ENCODE peak calls at places on chromosomes 7 and 10, in five cellular contexts. I is stomach, F is esophagus squamous epithelium, O is heart left ventricle, N is esophagus muscularis mucosa. D is an unnamed sample. For H3K4me1, the result is how much of the 10 kb centered on the place peaks cover.

GRCh38 chr10:97765201-97765600 is 6.6 kb downstream of the SFRP5 start:
- DNase-seq in O (no peak), N (no peak), I (no peak), F (no peak), D (no peak)

GRCh38 chr7:115087437-115087836 is 165.5 kb downstream of the MDFIC start:
- DNase-seq in I (no peak), N (no peak), F (no peak), O (peak), D (no peak)

GRCh38 chr7:121831320-121831719 is 41.6 kb upstream of the PTPRZ1 start:
- DNase-seq in O (no peak), I (no peak), F (no peak), N (no peak), D (no peak)

GRCh38 chr7:101614939-101615302 is 14.2 kb downstream of the MYL10 start:
- DNase-seq in O (no peak), I (no peak), F (no peak), N (no peak), D (no peak)

GRCh38 chr10:28326516-28327493 is 23.9 kb upstream of the MPP7 start:
- DNase-seq in O (peak), F (no peak), N (peak), I (peak), D (no peak)

GRCh38 chr10:84876116-84876999 is 548.0 kb downstream of the CCSER2 start:
- DNase-seq in N (no peak), F (no peak), I (no peak), O (no peak), D (no peak)

GRCh38 chr7:123260428-123260960 is 60.7 kb upstream of the SLC13A1 start:
- DNase-seq in N (no peak), O (no peak), I (no peak), F (no peak), D (no peak)

GRCh38 chr10:133458021-133458709 is 4.4 kb downstream of the SCART1 start:
- DNase-seq in I (no peak), F (no peak), O (no peak), N (peak), D (peak)

GRCh38 chr10:23095966-23096813 is 811 bp downstream of the MSRB2 start:
- DNase-seq in I (peak), F (no peak), O (peak), N (no peak), D (peak)

GRCh38 chr7:142385528-142386340 is 127.9 kb upstream of the PRSS58 start:
- DNase-seq in O (peak), N (no peak), I (no peak), F (no peak), D (no peak)

GRCh38 chr10:103154464-103155299 is 38.4 kb downstream of the NT5C2 start:
- DNase-seq in O (no peak), N (no peak), F (no peak), I (no peak), D (no peak)

GRCh38 chr7:22430457-22430856 is 69.5 kb downstream of the STEAP1B start:
- DNase-seq in I (no peak), O (no peak), F (no peak), N (peak), D (no peak)

GRCh38 chr10:59538623-59539022 is 171.0 kb downstream of the SLC16A9 start:
- DNase-seq in N (no peak), I (no peak), O (no peak), F (no peak), D (no peak)

GRCh38 chr7:363626-364025 is 73.7 kb downstream of the FOXL3 start:
- DNase-seq in N (no peak), O (no peak), F (no peak), I (no peak), D (no peak)

GRCh38 chr10:73948947-73949633 is 38.2 kb downstream of the PLAU start:
- DNase-seq in O (no peak), N (no peak), F (no peak), I (no peak), D (no peak)

GRCh38 chr7:158819571-158820203 is 9.6 kb downstream of the ESYT2 start:
- DNase-seq in N (peak), I (no peak), F (no peak), O (no peak), D (no peak)

GRCh38 chr7:135773451-135773850 is 24.8 kb upstream of the FAM180A start:
- DNase-seq in N (no peak), I (no peak), F (no peak), O (no peak), D (no peak)

GRCh38 chr10:49571419-49571818 is 32.5 kb upstream of the ERCC6 start:
- DNase-seq in I (no peak), O (no peak), F (no peak), N (peak), D (no peak)

GRCh38 chr10:36748128-36748871 is 377.1 kb upstream of the ANKRD30A start:
- DNase-seq in I (no peak), O (no peak), F (no peak), N (no peak), D (no peak)

GRCh38 chr10:112852308-112852707 is 97.7 kb upstream of the TCF7L2 start:
- DNase-seq in I (no peak), F (no peak), O (peak), N (no peak), D (no peak)

GRCh38 chr10:59905066-59905734 is 1.2 kb downstream of the CCDC6 start:
- DNase-seq in F (no peak), O (peak), N (no peak), I (peak), D (peak)

GRCh38 chr10:109650228-109650627 is 273.1 kb downstream of the XPNPEP1 start:
- DNase-seq in O (no peak), N (no peak), F (no peak), I (no peak), D (no peak)

GRCh38 chr7:28052933-28053332 is 127.7 kb downstream of the JAZF1 start:
- DNase-seq in I (no peak), N (no peak), F (no peak), O (no peak), D (no peak)

GRCh38 chr7:92417913-92418312 is 29.4 kb upstream of the GATAD1 start:
- DNase-seq in N (no peak), I (no peak), O (no peak), F (no peak), D (no peak)

GRCh38 chr10:119217937-119218579 is 10.7 kb downstream of the GRK5 start:
- DNase-seq in O (no peak), I (no peak), F (no peak), N (no peak), D (no peak)

GRCh38 chr7:96174812-96175211 is 147.1 kb downstream of the SLC25A13 start:
- DNase-seq in I (no peak), N (no peak), O (no peak), F (no peak), D (no peak)

GRCh38 chr7:144534655-144535395 is 131.3 kb upstream of the NOBOX start:
- DNase-seq in F (no peak), O (no peak), I (no peak), N (no peak), D (no peak)

GRCh38 chr7:18445483-18445882 is 50.1 kb upstream of the HDAC9 start:
- DNase-seq in N (no peak), I (no peak), O (no peak), F (no peak), D (no peak)

GRCh38 chr10:122073508-122073907 is 84.5 kb downstream of the TACC2 start:
- DNase-seq in F (no peak), I (no peak), O (no peak), N (no peak), D (no peak)

GRCh38 chr10:75396861-75397570 is 4.5 kb downstream of the ZNF503 start:
- DNase-seq in I (peak), N (no peak), F (no peak), O (peak), D (no peak)

GRCh38 chr7:135161669-135162068 is 8.8 kb downstream of the CYREN start:
- DNase-seq in O (no peak), F (no peak), I (no peak), N (no peak), D (no peak)

GRCh38 chr10:35378547-35379210 is 42.4 kb downstream of the CCNY start:
- DNase-seq in F (no peak), I (no peak), N (no peak), O (no peak), D (no peak)

GRCh38 chr7:44292418-44292817 is 33.0 kb downstream of the CAMK2B start:
- DNase-seq in F (no peak), N (no peak), I (peak), O (no peak), D (no peak)

GRCh38 chr10:79029478-79030390 is 39.0 kb upstream of the ZMIZ1 start:
- DNase-seq in F (no peak), N (no peak), I (no peak), O (no peak), D (peak)

GRCh38 chr10:119344381-119344780 is 137.0 kb downstream of the GRK5 start:
- DNase-seq in F (no peak), I (no peak), N (no peak), O (no peak), D (no peak)

GRCh38 chr10:125067764-125068163 is 92.6 kb downstream of the CTBP2 start:
- DNase-seq in F (no peak), O (no peak), I (no peak), N (no peak), D (no peak)
- H3K4me1 ChIP-seq in F (under half), O (under half), I (under half), N (under half), D (under half)

GRCh38 chr7:151003572-151003971 is 12.8 kb downstream of the NOS3 start:
- DNase-seq in N (no peak), O (no peak), I (no peak), F (no peak), D (no peak)
- TF ChIP-seq POLR2A in N (no peak), O (no peak), I (no peak), F (no peak), D (no peak)

GRCh38 chr10:17851611-17852010 is 42.5 kb downstream of the MRC1 start:
- DNase-seq in I (no peak), O (peak), F (no peak), N (no peak), D (no peak)

GRCh38 chr10:17850526-17850925 is 41.4 kb downstream of the MRC1 start:
- DNase-seq in O (no peak), N (no peak), F (no peak), I (no peak), D (no peak)

GRCh38 chr10:17848646-17849045 is 39.5 kb downstream of the MRC1 start:
- DNase-seq in F (no peak), O (no peak), N (no peak), I (no peak), D (no peak)

GRCh38 chr10:17847586-17848296 is 38.6 kb downstream of the MRC1 start:
- DNase-seq in N (no peak), O (no peak), I (no peak), F (no peak), D (no peak)
- H3K4me1 ChIP-seq in N (under half), O (under half), I (under half), F (under half), D (under half)

DNA sequence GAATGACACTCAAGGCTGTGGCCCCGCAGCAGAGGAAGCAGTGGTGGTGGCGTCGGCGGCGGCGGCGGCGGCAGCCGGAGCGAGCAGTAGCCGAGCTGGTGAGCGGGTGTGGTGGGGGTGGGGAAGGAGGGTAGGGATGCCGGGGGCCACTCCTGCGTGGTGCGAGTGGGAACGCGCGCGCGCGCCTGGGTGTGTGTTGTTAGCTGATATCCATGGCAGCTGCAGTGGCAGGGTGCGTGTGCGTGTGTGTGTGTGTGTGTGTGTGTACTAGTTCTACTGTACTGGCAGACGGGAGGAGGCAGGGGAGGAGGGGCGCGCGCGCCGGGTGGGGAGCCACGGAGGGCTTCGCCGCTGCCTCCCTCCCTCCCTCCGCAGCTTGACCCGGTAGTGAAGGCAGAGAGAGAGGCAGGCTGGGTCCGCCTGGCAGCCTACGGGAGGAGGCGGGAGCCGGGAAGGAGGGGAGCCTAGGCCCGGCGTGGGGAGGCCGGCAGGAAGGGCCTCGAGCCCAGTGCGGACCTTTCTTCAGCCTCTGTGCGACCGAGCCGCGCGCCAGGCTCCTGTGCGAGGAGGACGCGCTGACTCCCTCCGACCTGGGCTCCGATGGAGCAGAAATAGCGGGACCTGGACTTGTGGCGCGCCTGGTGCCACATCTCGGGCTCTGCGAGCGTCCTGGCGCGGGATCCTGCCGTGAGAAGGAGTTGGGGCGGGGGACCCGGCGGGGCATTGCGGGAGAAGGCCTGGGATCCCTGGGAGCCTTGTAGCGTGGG is at the start of gene MAGI2:
- DNase-seq in I (peak), N (peak), F (peak), O (peak), D (peak)
- TF ChIP-seq POLR2A in I (no peak), N (peak), F (peak), O (no peak), D (peak)

GRCh38 chr10:114634607-114634974 is 23.5 kb downstream of the ABLIM1 start:
- DNase-seq in N (no peak), F (no peak), I (no peak), O (peak), D (peak)
- H3K4me1 ChIP-seq in N (half or more), F (half or more), I (under half), O (under half), D (half or more)

GRCh38 chr10:13349776-13350274 is 1.7 kb upstream of the SEPHS1 start:
- DNase-seq in F (no peak), I (peak), N (no peak), O (peak), D (no peak)
- TF ChIP-seq POLR2A in F (no peak), I (no peak), N (no peak), O (no peak), D (no peak)

DNA sequence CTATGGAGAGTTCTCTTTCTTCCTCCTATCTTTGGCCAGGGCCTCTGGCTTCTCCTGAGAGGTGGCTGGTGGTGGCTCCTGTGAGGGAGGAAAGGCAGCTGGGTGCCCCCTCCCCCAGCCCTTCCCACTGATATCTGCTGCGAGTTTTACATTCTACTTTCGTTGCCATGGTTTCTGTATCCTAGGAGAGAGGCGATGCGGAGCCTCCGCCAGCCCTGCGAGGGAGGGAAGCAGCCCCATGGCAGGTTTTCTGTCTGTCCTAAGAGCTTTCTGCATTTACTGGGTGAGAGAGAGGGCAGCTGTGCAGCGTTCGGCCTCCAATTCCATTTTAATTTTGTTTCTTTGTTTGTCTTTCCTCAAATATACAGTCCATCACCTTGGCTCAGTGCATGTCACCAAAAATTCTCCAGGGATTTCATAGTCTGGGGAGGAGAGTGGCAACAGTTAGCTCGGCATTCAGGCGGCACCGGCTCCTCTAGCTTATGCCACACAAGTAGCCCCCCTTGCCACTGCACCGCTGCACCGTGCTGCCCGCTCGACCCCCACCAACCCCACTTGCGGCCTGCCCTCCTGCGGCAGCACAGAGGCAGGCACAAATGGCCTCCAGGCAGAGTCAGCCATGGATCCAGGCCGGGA is 20.4 kb downstream of the DNAJB12 start:
- DNase-seq in N (no peak), F (no peak), I (no peak), O (no peak), D (no peak)
- H3K4me1 ChIP-seq in N (half or more), F (half or more), I (half or more), O (under half), D (half or more)

GRCh38 chr7:152464312-152465117 is 28.7 kb upstream of the KMT2C start:
- DNase-seq in F (no peak), I (peak), N (peak), O (peak), D (peak)
- TF ChIP-seq POLR2A in F (peak), I (no peak), N (no peak), O (no peak), D (no peak)